ENCODE peak calls at places on chromosomes 4 and X, in four cellular contexts. E, Y, P and N are unnamed samples.

GRCh38 chr4:166146806-166147540 is 273.9 kb downstream of the TLL1 start:
- DNase-seq in E (no peak), Y (no peak), P (no peak), N (no peak)

GRCh38 chrX:16978193-16978984 is 31.9 kb downstream of the REPS2 start:
- DNase-seq in E (no peak), Y (no peak), P (no peak), N (no peak)

GRCh38 chrX:68186552-68187262 is 246.6 kb downstream of the OPHN1 start:
- DNase-seq in E (no peak), Y (no peak), P (no peak), N (no peak)

GRCh38 chr4:183356931-183357675 is 34.9 kb upstream of the CLDN24 start:
- DNase-seq in E (no peak), Y (peak), P (no peak), N (no peak)

GRCh38 chr4:189313861-189314513 is 626.7 kb upstream of the FRG1 start:
- DNase-seq in E (no peak), Y (no peak), P (no peak), N (no peak)

GRCh38 chr4:70903282-70903603 is 1.1 kb downstream of the MOB1B start:
- DNase-seq in E (no peak), Y (no peak), P (no peak), N (no peak)

GRCh38 chr4:143559757-143560147 is 46.2 kb downstream of the SMARCA5 start:
- DNase-seq in E (peak), Y (peak), P (no peak), N (no peak)

GRCh38 chr4:53355919-53356521 is 9.8 kb downstream of the SCFD2 start:
- DNase-seq in E (no peak), Y (no peak), P (no peak), N (no peak)

GRCh38 chr4:1973218-1973617 is 35.6 kb downstream of the NELFA start:
- DNase-seq in E (no peak), Y (no peak), P (no peak), N (no peak)

GRCh38 chrX:38277136-38277535 is 50.2 kb downstream of the RPGR start:
- DNase-seq in E (no peak), Y (no peak), P (no peak), N (no peak)

GRCh38 chr4:74504212-74504611 is 59.3 kb downstream of the AREG start:
- DNase-seq in E (no peak), Y (no peak), P (no peak), N (no peak)

GRCh38 chr4:1523907-1524636 is 117.8 kb upstream of the NKX1-1 start:
- DNase-seq in E (no peak), Y (no peak), P (no peak), N (no peak)

GRCh38 chrX:19225906-19226305 is 103.6 kb upstream of the ADGRG2 start:
- DNase-seq in E (no peak), Y (no peak), P (peak), N (peak)

GRCh38 chrX:23694606-23695005 is 27.3 kb downstream of the PRDX4 start:
- DNase-seq in E (peak), Y (peak), P (peak), N (peak)

GRCh38 chr4:183426507-183426906 is 17.9 kb upstream of the CDKN2AIP start:
- DNase-seq in E (no peak), Y (no peak), P (no peak), N (no peak)

GRCh38 chrX:56798866-56799864 is 70.1 kb downstream of the NBDY start:
- DNase-seq in E (peak), Y (peak), P (no peak), N (peak)

GRCh38 chr4:55768291-55768690 is 51.3 kb upstream of the EXOC1L start:
- DNase-seq in E (no peak), Y (no peak), P (no peak), N (no peak)

GRCh38 chr4:139142980-139143379 is 34.0 kb downstream of the ELF2 start:
- DNase-seq in E (no peak), Y (no peak), P (no peak), N (no peak)

GRCh38 chrX:25012433-25012735 is 3.4 kb downstream of the ARX start:
- DNase-seq in E (no peak), Y (no peak), P (no peak), N (no peak)